ENCODE peak calls at places on chromosomes 2 and 18, in seven cellular contexts. J is AG10803, Y is GM23338, B is mesothelial cell of epicardium, V is stomach, L is choroid plexus epithelial cell, X is progenitor cell of endocrine pancreas. T is an unnamed sample.

GRCh38 chr18:8938817-8939216 is 163.7 kb upstream of the NDUFV2 start:
- DNase-seq in Y (no peak), J (no peak), X (no peak), B (no peak), L (no peak), V (no peak), T (no peak)

GRCh38 chr2:116696223-116696622 is 1118.3 kb upstream of the DDX18 start:
- DNase-seq in X (no peak), V (no peak), B (no peak), Y (no peak), J (no peak), L (no peak), T (no peak)

GRCh38 chr18:62576858-62577512 is 54.2 kb downstream of the ZCCHC2 start:
- DNase-seq in V (no peak), L (no peak), Y (no peak), J (no peak), X (no peak), B (no peak), T (no peak)

GRCh38 chr2:61328707-61329251 is 142.1 kb downstream of the USP34 start:
- DNase-seq in X (no peak), J (peak), Y (no peak), V (no peak), B (no peak), L (no peak), T (peak)

GRCh38 chr2:68290825-68291224 is 28.9 kb downstream of the CNRIP1 start:
- DNase-seq in B (no peak), V (no peak), X (no peak), Y (no peak), J (no peak), L (no peak), T (no peak)

GRCh38 chr2:36967236-36967876 is 1.0 kb upstream of the STRN start:
- DNase-seq in J (no peak), Y (no peak), B (no peak), V (peak), X (no peak), L (no peak), T (peak)

GRCh38 chr2:98935111-98935770 is 784 bp downstream of the CRACDL start:
- DNase-seq in L (no peak), Y (peak), X (no peak), B (no peak), V (no peak), J (no peak), T (no peak)

GRCh38 chr2:62824378-62824777 is 118.9 kb downstream of the EHBP1 start:
- DNase-seq in L (no peak), B (no peak), Y (no peak), J (no peak), X (no peak), V (no peak), T (no peak)

GRCh38 chr2:132943829-132944228 is 273.8 kb upstream of the LYPD1 start:
- DNase-seq in Y (no peak), V (no peak), X (no peak), J (peak), B (no peak), L (peak), T (no peak)

GRCh38 chr2:159032580-159032979 is 64.1 kb downstream of the TANC1 start:
- DNase-seq in L (no peak), B (no peak), X (no peak), J (no peak), V (no peak), Y (no peak), T (no peak)

GRCh38 chr18:62331581-62332436 is 6.7 kb downstream of the TNFRSF11A start:
- DNase-seq in Y (no peak), B (no peak), L (peak), X (no peak), J (no peak), V (peak), T (peak)

GRCh38 chr2:37786854-37787253 is 115.4 kb upstream of the CDC42EP3 start:
- DNase-seq in B (no peak), V (no peak), J (no peak), X (no peak), Y (no peak), L (no peak), T (peak)

GRCh38 chr2:78521938-78522337 is 503.6 kb upstream of the REG3G start:
- DNase-seq in Y (no peak), V (no peak), B (no peak), J (no peak), L (no peak), X (no peak), T (no peak)

GRCh38 chr18:44839239-44839666 is 158.6 kb downstream of the SETBP1 start:
- DNase-seq in V (peak), B (no peak), L (peak), Y (peak), X (no peak), J (peak), T (peak)

GRCh38 chr2:37307500-37307899 is 17.1 kb downstream of the PRKD3 start:
- DNase-seq in X (no peak), Y (no peak), V (no peak), L (no peak), B (no peak), J (no peak), T (no peak)

GRCh38 chr18:7152485-7152884 is 34.9 kb upstream of the LAMA1 start:
- DNase-seq in X (no peak), V (no peak), Y (no peak), B (no peak), L (no peak), J (no peak), T (no peak)

GRCh38 chr2:67389286-67389685 is 7.8 kb upstream of the ETAA1 start:
- DNase-seq in J (peak), L (peak), X (no peak), B (no peak), Y (peak), V (no peak), T (no peak)

GRCh38 chr2:60519259-60519863 is 34.1 kb downstream of the BCL11A start:
- DNase-seq in Y (no peak), B (no peak), J (peak), X (no peak), V (no peak), L (peak), T (peak)

GRCh38 chr2:43165378-43166025 is 60.9 kb downstream of the ZFP36L2 start:
- DNase-seq in V (no peak), X (no peak), Y (peak), B (no peak), L (no peak), J (no peak), T (no peak)

GRCh38 chr18:74652392-74652988 is 54.8 kb downstream of the ZNF407 start:
- DNase-seq in L (peak), X (no peak), V (no peak), Y (peak), J (peak), B (no peak), T (no peak)

GRCh38 chr18:43116699-43117294 is 1.3 kb upstream of the RIT2 start:
- DNase-seq in B (no peak), J (no peak), L (no peak), V (no peak), X (no peak), Y (no peak), T (no peak)

GRCh38 chr2:72980535-72981217 is 63.4 kb downstream of the EMX1 start:
- DNase-seq in J (peak), V (no peak), B (no peak), L (no peak), X (no peak), Y (no peak), T (no peak)

GRCh38 chr2:9251154-9252001 is 44.8 kb downstream of the ASAP2 start:
- DNase-seq in Y (no peak), B (no peak), J (peak), L (no peak), V (peak), X (no peak), T (no peak)

DNA sequence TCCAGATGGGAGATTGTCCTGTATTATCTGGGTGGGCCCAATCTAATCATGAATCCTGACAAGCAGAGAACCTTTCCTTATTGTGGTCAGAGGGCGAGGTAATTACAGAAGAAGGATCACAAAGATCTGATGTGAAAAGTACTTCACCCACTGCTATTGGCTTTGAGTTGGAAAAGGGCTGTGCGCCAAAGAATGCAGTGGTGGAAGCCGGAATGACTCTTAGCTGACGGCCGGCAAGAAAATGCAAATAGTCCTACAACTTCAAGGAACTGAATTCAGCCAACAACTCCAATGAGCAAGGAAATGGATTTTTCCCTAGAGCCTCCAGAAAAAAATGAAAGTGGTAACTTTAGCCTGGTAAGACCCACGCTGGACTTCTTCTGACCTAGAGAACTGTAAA is 67.3 kb downstream of the CTNNA2 start:
- DNase-seq in X (no peak), Y (peak), V (no peak), B (no peak), L (no peak), J (peak), T (no peak)
- TF ChIP-seq CTCF in X (peak), Y (no peak), V (no peak), B (no peak), L (no peak), J (no peak), T (no peak)

DNA sequence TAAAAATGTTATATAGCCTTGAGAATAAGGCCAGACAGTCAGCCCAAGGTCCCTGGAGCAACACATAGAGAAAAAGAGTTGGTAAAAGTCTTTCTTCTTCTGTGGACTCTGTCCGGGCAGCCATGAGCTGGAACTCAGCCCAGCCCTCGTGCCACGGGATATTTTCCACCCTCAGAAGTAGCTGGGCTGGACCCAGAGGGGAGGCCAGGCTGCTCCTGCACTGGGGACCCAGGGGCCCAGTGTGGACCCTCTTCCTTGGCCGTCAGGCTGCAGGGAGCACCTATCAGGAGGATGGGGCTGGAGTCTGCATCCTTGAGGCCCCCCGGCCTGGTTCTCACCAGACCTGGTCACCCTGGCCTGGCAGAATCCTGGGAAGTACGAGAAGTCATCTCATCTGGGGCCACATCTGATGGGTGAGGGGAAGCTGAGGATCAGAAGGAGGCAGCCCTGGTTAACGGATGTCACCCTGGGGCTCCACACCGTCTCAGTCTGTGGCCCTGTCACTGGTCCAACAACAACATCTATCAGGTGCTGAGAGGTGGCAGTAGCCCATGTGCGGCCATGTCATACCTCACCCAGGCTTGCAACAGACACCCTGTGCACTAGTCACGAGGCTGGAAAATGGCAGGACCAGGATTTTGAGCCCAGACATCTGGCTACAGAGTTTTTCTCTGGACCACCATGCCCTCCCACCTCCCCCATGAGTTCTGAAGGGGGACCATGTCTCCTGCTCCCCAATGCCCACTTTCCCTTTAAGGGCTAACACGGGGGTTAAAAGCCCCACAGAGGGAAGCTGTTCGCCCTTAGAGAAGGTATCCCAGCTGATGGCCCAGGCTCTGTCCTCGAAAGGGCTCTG is 33.0 kb downstream of the SDC1 start:
- DNase-seq in X (no peak), J (no peak), L (no peak), B (no peak), V (peak), Y (no peak), T (no peak)
- TF ChIP-seq CTCF in X (no peak), J (no peak), L (no peak), B (no peak), V (no peak), Y (no peak), T (no peak)

DNA sequence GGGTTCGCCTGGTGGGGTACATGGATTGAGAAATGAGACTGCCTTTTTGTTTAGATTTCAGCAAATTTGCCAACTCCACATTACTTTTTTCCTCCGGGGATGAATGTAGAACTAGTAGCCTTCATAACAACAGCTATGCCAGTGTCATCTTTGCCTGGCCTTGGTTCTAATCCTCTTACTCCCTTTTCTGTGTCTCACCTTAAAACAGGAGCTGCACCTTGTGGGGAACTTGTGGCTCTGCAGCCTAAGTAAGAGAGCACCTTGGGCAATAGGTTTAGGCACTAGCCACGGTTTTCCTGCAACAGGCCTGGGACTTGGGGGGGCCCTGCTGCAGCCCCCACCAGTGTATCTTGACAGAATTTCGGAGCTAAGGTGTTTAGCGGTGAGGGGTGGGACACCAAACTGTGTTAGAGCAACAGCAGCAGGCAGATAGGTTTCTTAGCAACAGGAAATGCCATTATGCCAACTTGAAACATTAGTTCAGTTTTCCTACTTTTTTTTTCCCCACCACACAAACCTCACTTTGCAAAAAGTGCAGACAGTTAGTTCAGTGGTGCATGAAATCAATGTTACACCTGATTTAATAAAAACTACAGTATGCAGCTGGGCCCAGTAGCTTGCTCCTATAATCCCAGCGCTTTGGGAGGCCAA is 173.7 kb downstream of the PRKCE start:
- DNase-seq in L (no peak), B (no peak), X (no peak), V (no peak), Y (peak), J (no peak), T (no peak)
- TF ChIP-seq CTCF in L (no peak), B (no peak), X (peak), V (no peak), Y (peak), J (no peak), T (no peak)

GRCh38 chr2:45834372-45834771 is 182.9 kb downstream of the PRKCE start:
- DNase-seq in L (no peak), Y (no peak), X (no peak), V (no peak), B (no peak), J (no peak), T (no peak)
- TF ChIP-seq CTCF in L (no peak), Y (no peak), X (no peak), V (no peak), B (no peak), J (no peak), T (no peak)

T was measured in colonic mucosa.